ENCODE peak calls at places on chromosomes 4 and X, in five cellular contexts. H is kidney glomerular epithelial cell; B is activated T-cell treated with anti-CD3 and anti-CD28 coated beads, Interleukin-2, amount 50 U/mL, for 72 hours; G is midbrain; I is AG09319. P is an unnamed sample.

GRCh38 chr4:108592674-108592986 is 27.7 kb upstream of the RPL34 start:
- DNase-seq in H (no peak), B (no peak), G (no peak), I (no peak), P (no peak)

GRCh38 chr4:159856451-159856850 is 753.6 kb downstream of the RAPGEF2 start:
- DNase-seq in H (no peak), B (no peak), G (no peak), I (no peak), P (peak)

GRCh38 chr4:143381171-143382118 is 44.8 kb downstream of the GAB1 start:
- DNase-seq in H (peak), B (no peak), G (peak), I (no peak), P (peak)

GRCh38 chr4:181202249-181202648 is 1041.0 kb upstream of the TENM3 start:
- DNase-seq in H (no peak), B (no peak), G (no peak), I (no peak), P (no peak)

GRCh38 chr4:135371137-135371536 is 1169.5 kb upstream of the PABPC4L start:
- DNase-seq in H (no peak), B (no peak), G (no peak), I (no peak), P (no peak)

GRCh38 chr4:126807132-126807531 is 825.6 kb upstream of the INTU start:
- DNase-seq in H (no peak), B (no peak), G (no peak), I (no peak), P (no peak)

GRCh38 chr4:37607018-37607417 is 79.2 kb downstream of the RELL1 start:
- DNase-seq in H (no peak), B (no peak), G (no peak), I (no peak), P (no peak)

GRCh38 chrX:525134-525533 is 105.5 kb upstream of the SHOX start:
- DNase-seq in H (no peak), B (no peak), G (no peak), I (no peak), P (no peak)